ENCODE peak calls at places on chromosomes 2 and 18, in five cellular contexts. One of them, this sample, is unnamed.

GRCh38 chr2:29576231-29576630 is 345.2 kb downstream of the ALK start:
- DNase-seq in right lobe of liver: peak; percentile 58
- DNase-seq in A549: no peak
- DNase-seq in heart left ventricle: peak; percentile 32
- DNase-seq in IMR-90: no peak
- DNase-seq in this sample: no peak

GRCh38 chr2:173412628-173413027 is 58.0 kb downstream of the CDCA7 start:
- DNase-seq in right lobe of liver: no peak
- DNase-seq in A549: no peak
- DNase-seq in heart left ventricle: no peak
- DNase-seq in IMR-90: no peak
- DNase-seq in this sample: no peak

GRCh38 chr2:217045725-217046475 is 186.0 kb upstream of the TNP1 start:
- DNase-seq in right lobe of liver: no peak
- DNase-seq in A549: peak; percentile 43
- DNase-seq in heart left ventricle: no peak
- DNase-seq in IMR-90: peak; percentile 62
- DNase-seq in this sample: no peak

GRCh38 chr2:109388018-109388417 is 225.7 kb downstream of the SEPTIN10 start:
- DNase-seq in right lobe of liver: no peak
- DNase-seq in A549: no peak
- DNase-seq in heart left ventricle: no peak
- DNase-seq in IMR-90: no peak
- DNase-seq in this sample: no peak

GRCh38 chr2:98917031-98917459 is 19.0 kb downstream of the CRACDL start:
- DNase-seq in right lobe of liver: no peak
- DNase-seq in A549: peak; percentile 70
- DNase-seq in heart left ventricle: no peak
- DNase-seq in IMR-90: peak; percentile 84
- DNase-seq in this sample: no peak

GRCh38 chr2:60553496-60553991 is at the start of gene BCL11A:
- DNase-seq in right lobe of liver: no peak
- DNase-seq in A549: peak; percentile 82
- DNase-seq in heart left ventricle: peak; percentile 84
- DNase-seq in IMR-90: peak; percentile 78
- DNase-seq in this sample: peak; percentile 79

GRCh38 chr2:178111743-178112142 is 494 bp upstream of the RBM45 start:
- DNase-seq in right lobe of liver: no peak
- DNase-seq in A549: no peak
- DNase-seq in heart left ventricle: no peak
- DNase-seq in IMR-90: no peak
- DNase-seq in this sample: no peak

GRCh38 chr18:79477711-79478483 is 82.2 kb downstream of the NFATC1 start:
- DNase-seq in right lobe of liver: no peak
- DNase-seq in A549: no peak
- DNase-seq in heart left ventricle: peak; percentile 17
- DNase-seq in IMR-90: no peak
- DNase-seq in this sample: no peak

GRCh38 chr2:128347701-128348504 is 29.2 kb upstream of the HS6ST1 start:
- DNase-seq in right lobe of liver: peak; percentile 49
- DNase-seq in A549: no peak
- DNase-seq in heart left ventricle: peak; percentile 81
- DNase-seq in IMR-90: peak; percentile 23
- DNase-seq in this sample: no peak

GRCh38 chr2:10905006-10905871 is 6.5 kb upstream of the KCNF1 start:
- DNase-seq in right lobe of liver: no peak
- DNase-seq in A549: no peak
- DNase-seq in heart left ventricle: no peak
- DNase-seq in IMR-90: no peak
- DNase-seq in this sample: no peak

GRCh38 chr18:55096261-55097026 is 137.2 kb upstream of the CCDC68 start:
- DNase-seq in right lobe of liver: no peak
- DNase-seq in A549: peak; percentile 75
- DNase-seq in heart left ventricle: peak; percentile 42
- DNase-seq in IMR-90: peak; percentile 72
- DNase-seq in this sample: peak; percentile 46

GRCh38 chr2:231470246-231470900 is 6.1 kb upstream of the NCL start:
- DNase-seq in right lobe of liver: no peak
- DNase-seq in A549: no peak
- DNase-seq in heart left ventricle: peak; percentile 5
- DNase-seq in IMR-90: no peak
- DNase-seq in this sample: no peak

GRCh38 chr18:41266616-41267015 is 688.4 kb upstream of the PIK3C3 start:
- DNase-seq in right lobe of liver: no peak
- DNase-seq in A549: no peak
- DNase-seq in heart left ventricle: no peak
- DNase-seq in IMR-90: peak; percentile 77
- DNase-seq in this sample: no peak

GRCh38 chr2:15331787-15332186 is 229.3 kb downstream of the NBAS start:
- DNase-seq in right lobe of liver: no peak
- DNase-seq in A549: no peak
- DNase-seq in heart left ventricle: no peak
- DNase-seq in IMR-90: no peak
- DNase-seq in this sample: peak; percentile 19

GRCh38 chr18:55252053-55252675 is 292.9 kb upstream of the CCDC68 start:
- DNase-seq in right lobe of liver: no peak
- DNase-seq in A549: no peak
- DNase-seq in heart left ventricle: no peak
- DNase-seq in IMR-90: no peak
- DNase-seq in this sample: peak; percentile 16

GRCh38 chr2:37625781-37626548 is 45.5 kb downstream of the CDC42EP3 start:
- DNase-seq in right lobe of liver: no peak
- DNase-seq in A549: no peak
- DNase-seq in heart left ventricle: peak; percentile 59
- DNase-seq in IMR-90: peak; percentile 63
- DNase-seq in this sample: no peak
- TF ChIP-seq POLR2A in right lobe of liver: no peak
- TF ChIP-seq POLR2A in A549: no peak
- TF ChIP-seq POLR2A in heart left ventricle: no peak
- TF ChIP-seq POLR2A in IMR-90: no peak
- TF ChIP-seq POLR2A in this sample: no peak

GRCh38 chr2:237482485-237482884 is 4.6 kb upstream of the MLPH start:
- DNase-seq in right lobe of liver: peak; percentile 94
- DNase-seq in A549: peak; percentile 76
- DNase-seq in heart left ventricle: peak; percentile 87
- DNase-seq in IMR-90: no peak
- DNase-seq in this sample: peak; percentile 55
- TF ChIP-seq POLR2A in right lobe of liver: peak; percentile 51
- TF ChIP-seq POLR2A in A549: peak; percentile 40
- TF ChIP-seq POLR2A in heart left ventricle: peak; percentile 47
- TF ChIP-seq POLR2A in IMR-90: no peak
- TF ChIP-seq POLR2A in this sample: peak; percentile 22

GRCh38 chr2:167651406-167652151 is 595.8 kb downstream of the STK39 start:
- DNase-seq in right lobe of liver: no peak
- DNase-seq in A549: no peak
- DNase-seq in heart left ventricle: no peak
- DNase-seq in IMR-90: no peak
- DNase-seq in this sample: no peak
- TF ChIP-seq POLR2A in right lobe of liver: no peak
- TF ChIP-seq POLR2A in A549: no peak
- TF ChIP-seq POLR2A in heart left ventricle: no peak
- TF ChIP-seq POLR2A in IMR-90: no peak
- TF ChIP-seq POLR2A in this sample: no peak

DNA sequence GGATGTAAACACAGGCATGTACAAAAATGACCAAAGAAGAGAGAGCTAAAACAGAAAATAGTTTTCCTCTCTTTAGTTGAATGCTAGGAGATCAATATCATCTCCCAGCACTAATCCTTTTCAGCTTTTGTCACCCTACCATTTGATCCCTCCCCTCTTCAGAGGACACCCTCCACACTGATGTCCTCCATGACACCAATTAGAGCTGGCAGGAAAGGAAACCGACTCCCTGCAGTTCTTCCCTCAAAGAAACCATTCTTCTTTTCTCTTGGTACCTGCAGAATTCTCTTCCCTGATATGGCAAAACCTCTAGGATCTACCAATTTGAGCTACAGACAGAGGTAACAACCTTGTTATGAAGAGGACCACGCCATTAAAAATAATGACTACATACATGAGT is 5.3 kb downstream of the EPB41L3 start:
- DNase-seq in right lobe of liver: no peak
- DNase-seq in A549: no peak
- DNase-seq in heart left ventricle: no peak
- DNase-seq in IMR-90: no peak
- DNase-seq in this sample: no peak
- TF ChIP-seq POLR2A in right lobe of liver: no peak
- TF ChIP-seq POLR2A in A549: no peak
- TF ChIP-seq POLR2A in heart left ventricle: no peak
- TF ChIP-seq POLR2A in IMR-90: no peak
- TF ChIP-seq POLR2A in this sample: no peak

DNA sequence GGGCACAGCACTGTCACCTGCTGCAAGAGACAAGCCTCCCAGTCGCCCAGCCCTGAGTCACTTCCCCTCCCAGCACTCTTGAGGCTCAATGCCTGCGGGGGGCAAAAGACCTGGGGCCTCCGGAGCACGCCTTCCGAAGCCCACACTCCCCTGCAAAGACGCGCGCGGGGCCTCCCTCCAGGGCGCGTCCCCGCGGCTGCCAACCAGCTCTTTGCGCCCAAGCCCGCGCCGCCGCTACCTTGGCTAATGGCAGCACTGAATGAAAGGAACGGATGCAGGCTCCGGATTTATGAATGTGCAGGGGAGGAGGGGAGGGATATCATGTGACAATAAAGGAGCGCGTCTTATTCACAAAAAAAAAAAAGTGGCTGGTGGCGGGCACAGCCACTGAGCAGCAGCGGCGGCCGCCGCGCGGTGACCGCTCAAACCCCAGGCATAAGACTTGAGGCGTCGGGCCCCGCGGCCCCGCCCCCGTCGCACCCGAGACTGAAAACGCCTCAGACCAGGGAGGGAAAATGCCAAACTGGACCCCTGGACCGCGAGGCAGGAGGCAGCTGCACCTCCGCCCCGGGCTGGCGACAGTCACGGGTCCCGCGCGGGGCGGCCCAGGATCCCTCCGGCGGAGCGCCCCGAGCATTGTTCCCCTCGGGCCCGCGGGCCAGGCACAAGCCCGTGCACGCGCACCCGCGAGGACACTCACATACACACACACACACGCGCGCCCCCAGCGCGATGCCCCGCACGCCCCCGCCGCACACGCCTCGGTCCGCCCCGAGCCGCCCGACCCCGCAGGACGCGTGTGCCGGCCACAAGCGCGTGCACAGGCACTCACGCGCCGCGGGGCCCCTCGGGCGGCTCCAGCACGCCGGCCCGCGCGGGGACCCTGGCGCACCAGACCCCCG is 1.6 kb downstream of the SPRED2 start:
- DNase-seq in right lobe of liver: peak; percentile 66
- DNase-seq in A549: peak; percentile 78
- DNase-seq in heart left ventricle: peak; percentile 55
- DNase-seq in IMR-90: peak; percentile 41
- DNase-seq in this sample: peak; percentile 83
- TF ChIP-seq POLR2A in right lobe of liver: peak; percentile 38
- TF ChIP-seq POLR2A in A549: no peak
- TF ChIP-seq POLR2A in heart left ventricle: peak; percentile 18
- TF ChIP-seq POLR2A in IMR-90: no peak
- TF ChIP-seq POLR2A in this sample: no peak

GRCh38 chr2:194054262-194054767 is 1602.7 kb upstream of the SLC39A10 start:
- DNase-seq in right lobe of liver: no peak
- DNase-seq in A549: no peak
- DNase-seq in heart left ventricle: no peak
- DNase-seq in IMR-90: no peak
- DNase-seq in this sample: no peak
- TF ChIP-seq POLR2A in right lobe of liver: no peak
- TF ChIP-seq POLR2A in A549: no peak
- TF ChIP-seq POLR2A in heart left ventricle: no peak
- TF ChIP-seq POLR2A in IMR-90: no peak
- TF ChIP-seq POLR2A in this sample: no peak

GRCh38 chr2:61694312-61695274 is 156.4 kb upstream of the XPO1 start:
- DNase-seq in right lobe of liver: peak; percentile 98
- DNase-seq in A549: peak; percentile 94
- DNase-seq in heart left ventricle: peak; percentile 97
- DNase-seq in IMR-90: peak; percentile 75
- DNase-seq in this sample: peak; percentile 92
- TF ChIP-seq POLR2A in right lobe of liver: peak; percentile 69
- TF ChIP-seq POLR2A in A549: peak; percentile 85
- TF ChIP-seq POLR2A in heart left ventricle: peak; percentile 65
- TF ChIP-seq POLR2A in IMR-90: no peak
- TF ChIP-seq POLR2A in this sample: peak; percentile 84

This sample was measured in erythroblast.